ENCODE peak calls at places on chromosomes 5 and 9, in four cellular contexts. C is WTC11, S is tibial nerve, R is HL-60. X is an unnamed sample.

GRCh38 chr9:74642376-74642775 is 145.2 kb downstream of the RORB start:
- DNase-seq in C (no peak), S (no peak), R (no peak), X (no peak)

GRCh38 chr9:137723396-137724113 is 104.8 kb downstream of the EHMT1 start:
- DNase-seq in C (no peak), S (no peak), R (no peak), X (no peak)

GRCh38 chr9:34370970-34371880 is 5.5 kb downstream of the MYORG start:
- DNase-seq in C (no peak), S (no peak), R (no peak), X (no peak)

GRCh38 chr9:90613502-90613901 is 29.1 kb downstream of the DIRAS2 start:
- DNase-seq in C (peak), S (no peak), R (no peak), X (no peak)

GRCh38 chr9:31916591-31917223 is 467.7 kb upstream of the ACO1 start:
- DNase-seq in C (peak), S (no peak), R (no peak), X (no peak)

GRCh38 chr9:135504262-135505229 is 4.1 kb downstream of the MRPS2 start:
- DNase-seq in C (peak), S (peak), R (peak), X (peak)

GRCh38 chr5:173717959-173718358 is 101.5 kb upstream of the BOD1 start:
- DNase-seq in C (no peak), S (no peak), R (peak), X (no peak)

GRCh38 chr5:176915906-176916305 is 16.8 kb upstream of the HK3 start:
- DNase-seq in C (no peak), S (no peak), R (no peak), X (no peak)

GRCh38 chr5:39106332-39106731 is 32.1 kb upstream of the RICTOR start:
- DNase-seq in C (no peak), S (no peak), R (no peak), X (no peak)

GRCh38 chr9:70229026-70229425 is 29.8 kb upstream of the SMC5 start:
- DNase-seq in C (no peak), S (no peak), R (no peak), X (no peak)

GRCh38 chr5:91272858-91273257 is 110.3 kb downstream of the ARRDC3 start:
- DNase-seq in C (no peak), S (no peak), R (no peak), X (peak)

GRCh38 chr5:132270345-132270685 is 12.8 kb downstream of the PDLIM4 start:
- DNase-seq in C (no peak), S (no peak), R (no peak), X (no peak)

DNA sequence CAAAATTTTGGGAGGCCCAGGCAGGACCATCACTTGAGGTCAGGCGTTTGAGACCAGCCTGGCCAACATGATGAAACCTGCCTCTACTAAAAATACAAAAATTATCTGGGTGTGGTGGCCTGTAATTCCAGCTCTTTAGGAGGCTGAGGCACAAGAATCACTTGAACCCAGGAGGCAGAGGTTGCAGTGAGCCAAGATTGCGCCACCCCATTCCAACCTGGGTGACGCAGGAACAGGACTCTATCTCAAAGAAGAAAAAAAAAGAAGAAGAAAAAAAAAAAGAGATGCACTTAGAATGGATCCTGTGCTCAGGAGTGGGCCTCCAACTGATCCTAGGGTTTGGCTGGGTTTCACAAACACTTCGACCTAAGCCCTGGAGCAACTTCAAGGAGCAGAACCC is 45.1 kb downstream of the GLDC start:
- DNase-seq in C (no peak), S (no peak), R (no peak), X (no peak)
- TF ChIP-seq CTCF in C (no peak), S (no peak), R (no peak), X (no peak)

DNA sequence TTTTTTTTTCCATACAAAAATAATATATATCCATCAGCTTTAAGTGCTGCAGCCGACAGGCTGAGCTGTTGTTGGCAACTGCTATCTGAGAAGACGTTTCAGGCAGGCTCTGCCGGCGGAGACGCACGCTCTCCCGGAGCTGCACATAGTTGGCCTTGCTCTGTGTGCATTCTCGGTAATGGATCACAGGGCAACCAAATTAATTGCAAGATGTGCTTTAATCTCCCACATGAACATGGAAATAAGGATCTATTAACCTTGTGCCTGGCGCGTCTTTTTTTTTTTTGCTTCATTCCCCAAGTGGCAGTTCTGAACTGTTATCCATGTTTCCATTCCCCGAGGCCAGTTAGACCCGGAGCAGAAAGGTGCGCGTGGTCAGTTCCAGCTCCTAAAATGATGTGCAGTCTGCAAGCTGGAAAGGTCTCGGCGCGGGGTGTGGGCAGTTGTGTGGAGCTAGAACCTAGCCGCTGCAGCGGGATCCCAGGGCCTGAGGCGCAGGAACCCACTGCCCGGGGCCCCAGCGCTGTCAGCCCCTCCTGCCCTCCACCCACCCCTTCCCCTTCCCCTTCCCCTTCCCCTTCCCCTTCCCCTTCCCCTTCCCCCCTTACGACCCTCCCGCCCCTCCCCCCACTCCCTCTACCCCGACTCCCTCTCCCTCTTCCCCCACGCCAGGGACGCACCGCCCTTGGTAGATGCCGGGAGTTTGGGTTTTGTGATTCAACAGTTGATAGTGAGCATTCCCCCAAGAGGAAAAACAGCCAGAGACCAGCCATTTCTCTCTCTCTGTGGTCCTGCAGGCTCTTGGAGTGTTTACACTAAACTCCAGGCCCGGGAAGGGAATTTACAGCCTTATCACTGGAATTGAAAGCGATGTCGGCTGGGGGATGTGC is 137.8 kb downstream of the CEP120 start:
- DNase-seq in C (peak), S (no peak), R (no peak), X (no peak)
- TF ChIP-seq CTCF in C (no peak), S (no peak), R (no peak), X (no peak)

GRCh38 chr5:126100767-126101166 is 322.4 kb upstream of the GRAMD2B start:
- DNase-seq in C (peak), S (no peak), R (no peak), X (no peak)
- TF ChIP-seq CTCF in C (peak), S (no peak), R (no peak), X (no peak)

GRCh38 chr9:98860871-98861293 is 53.4 kb downstream of the GALNT12 start:
- DNase-seq in C (no peak), S (peak), R (peak), X (no peak)
- TF ChIP-seq CTCF in C (no peak), S (peak), R (no peak), X (no peak)

GRCh38 chr5:1845696-1846095 is 37.0 kb downstream of the IRX4 start:
- DNase-seq in C (no peak), S (no peak), R (no peak), X (no peak)
- TF ChIP-seq CTCF in C (no peak), S (no peak), R (no peak), X (no peak)

GRCh38 chr9:77756449-77756848 is 108.3 kb upstream of the GNA14 start:
- DNase-seq in C (no peak), S (no peak), R (no peak), X (no peak)
- TF ChIP-seq CTCF in C (no peak), S (no peak), R (no peak), X (no peak)

GRCh38 chr5:152170350-152170749 is 234.7 kb downstream of the NMUR2 start:
- DNase-seq in C (peak), S (no peak), R (no peak), X (no peak)
- TF ChIP-seq CTCF in C (no peak), S (no peak), R (no peak), X (no peak)

X was measured in GM20000.